ENCODE peak calls at places on chromosomes 11 and 22, in eight cellular contexts. M is H9, Y is astrocyte of the cerebellum, J is BJ, O is thoracic aorta, K is HCT116, T is IMR-90, H is heart left ventricle. P is an unnamed sample.

GRCh38 chr22:35150163-35151107 is 84.5 kb downstream of the ISX start:
- DNase-seq in M (peak; percentile 84), Y (no peak), J (no peak), O (no peak), K (peak; percentile 24), T (peak; percentile 42), H (peak; percentile 52), P (no peak)

GRCh38 chr11:76257040-76257730 is 50.9 kb upstream of the WNT11 start:
- DNase-seq in M (no peak), Y (no peak), J (no peak), O (no peak), K (no peak), T (no peak), H (no peak), P (no peak)

GRCh38 chr11:60910711-60911366 is 3.1 kb upstream of the TMEM109 start:
- DNase-seq in M (no peak), Y (no peak), J (no peak), O (no peak), K (no peak), T (no peak), H (no peak), P (no peak)

GRCh38 chr11:64684357-64684756 is 38.6 kb downstream of the NRXN2 start:
- DNase-seq in M (no peak), Y (no peak), J (no peak), O (no peak), K (no peak), T (no peak), H (no peak), P (no peak)

GRCh38 chr11:104522650-104523049 is 358.7 kb upstream of the PDGFD start:
- DNase-seq in M (no peak), Y (no peak), J (no peak), O (no peak), K (no peak), T (peak; percentile 41), H (no peak), P (no peak)

GRCh38 chr11:70372076-70372475 is 26.3 kb upstream of the CTTN start:
- DNase-seq in M (no peak), Y (no peak), J (no peak), O (no peak), K (no peak), T (no peak), H (no peak), P (no peak)

GRCh38 chr11:63937713-63938480 is 905 bp upstream of the NAA40 start:
- DNase-seq in M (peak; percentile 55), Y (no peak), J (no peak), O (no peak), K (no peak), T (no peak), H (no peak), P (no peak)

GRCh38 chr11:117273550-117274289 is 17.4 kb upstream of the BACE1-AS start:
- DNase-seq in M (no peak), Y (peak; percentile 22), J (peak; percentile 29), O (no peak), K (no peak), T (peak; percentile 92), H (no peak), P (peak; percentile 10)

GRCh38 chr11:86798988-86799387 is 1.4 kb upstream of the PRSS23 start:
- DNase-seq in M (no peak), Y (peak; percentile 65), J (no peak), O (no peak), K (no peak), T (peak; percentile 92), H (no peak), P (peak; percentile 57)

GRCh38 chr11:67592880-67593624 is 9.4 kb downstream of the GSTP1 start:
- DNase-seq in M (no peak), Y (no peak), J (no peak), O (no peak), K (no peak), T (no peak), H (no peak), P (no peak)

GRCh38 chr11:121814962-121815361 is 301.1 kb downstream of the BLID start:
- DNase-seq in M (no peak), Y (no peak), J (peak; percentile 35), O (no peak), K (peak; percentile 10), T (peak; percentile 59), H (no peak), P (no peak)

GRCh38 chr22:29716814-29717213 is 3.0 kb upstream of the CABP7 start:
- DNase-seq in M (peak; percentile 88), Y (peak; percentile 74), J (no peak), O (no peak), K (peak; percentile 24), T (peak; percentile 80), H (peak; percentile 52), P (peak; percentile 25)

GRCh38 chr11:118214210-118214914 is 10.4 kb downstream of the JAML start:
- DNase-seq in M (no peak), Y (no peak), J (no peak), O (no peak), K (no peak), T (no peak), H (no peak), P (no peak)

GRCh38 chr22:45357492-45357891 is 47.8 kb downstream of the FAM118A start:
- DNase-seq in M (no peak), Y (no peak), J (no peak), O (no peak), K (no peak), T (no peak), H (no peak), P (no peak)

GRCh38 chr11:37704791-37705190 is 1106.8 kb upstream of the RAG2 start:
- DNase-seq in M (no peak), Y (no peak), J (no peak), O (no peak), K (no peak), T (no peak), H (no peak), P (no peak)

DNA sequence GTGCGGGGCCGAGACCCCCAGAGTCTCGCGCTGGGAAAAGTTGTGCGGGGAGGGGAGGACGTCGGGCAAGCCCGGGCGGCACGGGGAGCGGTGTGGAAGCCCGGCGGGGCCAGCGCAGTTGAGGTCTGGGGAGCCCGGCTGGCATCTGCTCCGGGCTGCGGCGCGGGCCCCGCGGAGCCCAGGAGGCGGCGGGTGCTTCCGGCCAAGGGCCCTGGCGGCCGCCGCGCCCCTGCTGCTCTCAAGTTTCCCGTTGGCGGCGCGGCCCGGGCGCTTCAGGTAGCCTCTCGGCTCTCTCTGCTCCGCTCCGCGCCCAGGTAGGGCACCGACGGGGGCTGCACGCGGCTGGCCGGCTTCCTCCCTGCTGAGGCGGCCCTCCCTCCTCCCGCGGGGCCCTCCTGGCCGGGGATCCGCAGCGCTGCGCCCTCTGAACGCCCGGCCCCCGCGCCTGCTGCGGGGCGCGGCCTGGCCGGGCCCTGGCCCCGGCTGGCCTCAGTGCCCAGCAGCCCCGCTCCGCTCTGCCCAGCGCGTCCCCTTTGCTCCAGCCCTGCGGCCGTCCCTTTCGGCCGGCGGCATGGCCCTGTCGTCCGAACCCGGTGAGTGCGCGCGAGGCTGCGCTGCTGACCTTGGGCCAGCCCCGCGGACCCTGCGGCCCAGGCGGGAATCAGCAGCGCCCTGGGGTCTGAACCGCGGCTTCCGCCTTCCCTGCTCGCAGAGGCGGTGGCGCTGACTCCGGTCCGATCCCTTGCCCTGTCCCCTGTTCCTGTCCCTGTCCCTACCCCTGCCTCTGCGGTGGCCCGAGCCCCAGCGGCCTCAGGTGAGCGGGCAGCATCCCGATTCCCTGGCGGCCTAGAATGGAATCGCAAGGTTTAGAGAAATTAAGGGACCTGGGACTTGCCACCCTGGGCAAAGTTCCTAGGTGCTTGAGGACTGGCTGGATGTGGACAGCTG is 4.3 kb upstream of the AMPD3 start:
- DNase-seq in M (peak; percentile 78), Y (no peak), J (no peak), O (no peak), K (peak; percentile 62), T (no peak), H (peak; percentile 23), P (no peak)
- TF ChIP-seq CTCF in M (peak; percentile 77), Y (peak; percentile 62), J (peak; percentile 29), O (peak; percentile 43), K (peak; percentile 75), T (no peak), H (peak; percentile 21), P (no peak)

DNA sequence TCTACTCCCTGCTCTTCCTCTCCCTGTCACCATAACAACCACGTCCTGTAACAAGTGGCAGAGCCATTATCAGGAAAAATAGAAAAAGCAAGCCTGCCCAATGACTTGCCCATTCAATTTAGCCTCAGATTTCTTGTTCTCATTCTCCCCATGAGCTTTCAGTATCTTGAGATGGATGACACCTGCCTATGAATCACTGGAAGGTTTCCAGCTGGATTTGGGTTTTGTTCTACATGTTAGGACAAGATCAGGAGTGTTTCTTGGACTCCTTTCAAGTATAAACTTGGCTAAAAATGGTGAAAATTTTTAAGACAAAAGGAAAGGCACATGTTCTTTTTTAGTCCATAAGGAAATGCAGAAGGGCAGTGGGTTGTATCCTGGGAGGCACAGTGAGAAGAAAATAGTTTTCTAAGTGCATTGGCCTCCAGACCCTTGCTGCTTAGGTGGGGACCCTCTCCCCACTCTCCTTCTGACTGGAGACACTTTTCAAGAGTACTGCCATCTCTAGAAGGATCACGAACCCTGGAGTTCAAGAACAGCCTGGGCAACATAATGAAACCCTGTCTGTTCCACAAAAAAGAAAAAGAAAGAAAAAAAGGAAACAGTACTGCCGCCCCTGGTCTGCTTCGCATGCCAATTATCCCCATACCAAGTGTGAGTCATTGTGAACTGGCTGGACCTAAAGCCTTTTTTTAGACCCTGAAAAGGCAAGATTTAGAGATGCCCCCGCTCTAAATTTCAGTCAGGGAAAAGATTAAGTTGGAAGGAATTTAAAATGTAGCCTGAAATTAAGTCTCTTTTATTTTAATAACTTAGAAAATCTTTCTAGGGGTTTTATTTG is 51.0 kb downstream of the MTNR1B start:
- DNase-seq in M (no peak), Y (peak; percentile 74), J (no peak), O (no peak), K (no peak), T (peak; percentile 92), H (no peak), P (no peak)
- TF ChIP-seq CTCF in M (no peak), Y (peak; percentile 10), J (no peak), O (no peak), K (no peak), T (no peak), H (no peak), P (no peak)

GRCh38 chr11:34499719-34500505 is 13.7 kb downstream of the ELF5 start:
- DNase-seq in M (no peak), Y (no peak), J (no peak), O (no peak), K (no peak), T (no peak), H (no peak), P (no peak)

GRCh38 chr11:34505874-34506273 is 7.7 kb downstream of the ELF5 start:
- DNase-seq in M (no peak), Y (no peak), J (no peak), O (no peak), K (no peak), T (no peak), H (no peak), P (no peak)

GRCh38 chr11:34501500-34501899 is 12.1 kb downstream of the ELF5 start:
- DNase-seq in M (no peak), Y (peak; percentile 97), J (peak; percentile 71), O (no peak), K (no peak), T (peak; percentile 89), H (no peak), P (peak; percentile 85)

GRCh38 chr11:34501962-34502361 is 11.6 kb downstream of the ELF5 start:
- DNase-seq in M (no peak), Y (no peak), J (no peak), O (no peak), K (no peak), T (no peak), H (no peak), P (no peak)

GRCh38 chr11:34502949-34503348 is 10.6 kb downstream of the ELF5 start:
- DNase-seq in M (no peak), Y (no peak), J (no peak), O (no peak), K (no peak), T (peak; percentile 6), H (no peak), P (no peak)
- TF ChIP-seq CTCF in M (no peak), Y (peak; percentile 23), J (peak; percentile 2), O (no peak), K (peak; percentile 21), T (no peak), H (no peak), P (peak; percentile 17)

GRCh38 chr11:22472306-22472705 is 134.1 kb downstream of the SLC17A6 start:
- DNase-seq in M (peak; percentile 32), Y (no peak), J (no peak), O (no peak), K (no peak), T (peak; percentile 9), H (no peak), P (no peak)
- TF ChIP-seq CTCF in M (peak; percentile 53), Y (no peak), J (no peak), O (no peak), K (peak; percentile 37), T (peak; percentile 27), H (no peak), P (peak; percentile 4)

P was measured in AG09319.